ENCODE peak calls at places on chromosomes 16 and 17, in five cellular contexts. M, R, A, I and Y are unnamed samples.

GRCh38 chr16:87246269-87247065 is 70.7 kb downstream of the C16orf95 start:
- DNase-seq in R (no peak), A (no peak), I (no peak), M (no peak), Y (no peak)

GRCh38 chr16:4327782-4328579 is 12.1 kb downstream of the GLIS2 start:
- DNase-seq in R (no peak), I (peak; percentile 95), M (peak; percentile 84), A (peak; percentile 49), Y (no peak)

GRCh38 chr17:83064732-83065659 is 14.4 kb upstream of the METRNL start:
- DNase-seq in I (no peak), M (no peak), A (peak; percentile 26), R (no peak), Y (no peak)

GRCh38 chr16:66524601-66525164 is 25.2 kb downstream of the TK2 start:
- DNase-seq in I (no peak), R (no peak), M (no peak), A (peak; percentile 52), Y (peak; percentile 85)

GRCh38 chr17:75430159-75430748 is 24.8 kb upstream of the GRB2 start:
- DNase-seq in R (peak; percentile 90), A (no peak), M (peak; percentile 47), I (no peak), Y (no peak)

GRCh38 chr16:22192261-22193133 is 13.6 kb upstream of the EEF2K start:
- DNase-seq in M (no peak), I (no peak), R (no peak), A (peak; percentile 57), Y (peak; percentile 85)

GRCh38 chr16:9929313-9929712 is 252.9 kb downstream of the GRIN2A start:
- DNase-seq in I (no peak), M (no peak), A (no peak), R (no peak), Y (peak; percentile 52)

GRCh38 chr17:55962931-55963378 is 190.3 kb upstream of the ANKFN1 start:
- DNase-seq in M (no peak), A (no peak), R (no peak), I (no peak), Y (no peak)

GRCh38 chr17:40720904-40721303 is 17.4 kb upstream of the KRT24 start:
- DNase-seq in I (no peak), A (no peak), M (no peak), R (no peak), Y (no peak)

GRCh38 chr16:77169650-77170236 is 21.2 kb upstream of the MON1B start:
- DNase-seq in R (peak; percentile 61), A (peak; percentile 60), M (peak; percentile 85), I (peak; percentile 45), Y (no peak)

GRCh38 chr17:81867952-81868673 is 3.0 kb downstream of the ARHGDIA start:
- DNase-seq in R (peak; percentile 73), M (no peak), A (no peak), I (peak; percentile 51), Y (no peak)

GRCh38 chr16:88452485-88453216 is 429 bp upstream of the ZFPM1 start:
- DNase-seq in I (peak; percentile 98), R (peak; percentile 95), M (peak; percentile 99), A (peak; percentile 96), Y (peak; percentile 67)

GRCh38 chr16:2830355-2830695 is 222 bp downstream of the ZG16B start:
- DNase-seq in M (no peak), R (no peak), I (no peak), A (no peak), Y (no peak)

GRCh38 chr17:73644145-73645049 is at the start of gene SDK2:
- DNase-seq in I (peak; percentile 85), R (peak; percentile 42), A (no peak), M (peak; percentile 75), Y (no peak)

GRCh38 chr17:81888988-81889595 is 2.3 kb downstream of the ALYREF start:
- DNase-seq in R (no peak), I (no peak), M (no peak), A (no peak), Y (no peak)

GRCh38 chr16:58020628-58021521 is 4.7 kb upstream of the MMP15 start:
- DNase-seq in R (peak; percentile 48), I (peak; percentile 70), M (peak; percentile 86), A (peak; percentile 49), Y (no peak)

GRCh38 chr17:73231363-73231762 is 30.3 kb downstream of the CPSF4L start:
- DNase-seq in I (peak; percentile 54), R (peak; percentile 23), A (no peak), M (no peak), Y (no peak)

GRCh38 chr17:74430706-74431567 is 951 bp upstream of the GPRC5C start:
- DNase-seq in I (peak; percentile 72), M (peak; percentile 78), R (peak; percentile 91), A (peak; percentile 64), Y (peak; percentile 26)

GRCh38 chr17:38578641-38579480 is 26.9 kb downstream of the SRCIN1 start:
- DNase-seq in A (no peak), I (peak; percentile 58), R (no peak), M (no peak), Y (no peak)

GRCh38 chr17:38579934-38580333 is 25.8 kb downstream of the SRCIN1 start:
- DNase-seq in R (peak; percentile 68), M (peak; percentile 83), A (peak; percentile 80), I (peak; percentile 94), Y (no peak)

GRCh38 chr17:38577244-38577643 is 28.5 kb downstream of the SRCIN1 start:
- DNase-seq in R (peak; percentile 45), M (no peak), I (no peak), A (no peak), Y (no peak)

GRCh38 chr17:38577645-38578173 is 28.0 kb downstream of the SRCIN1 start:
- DNase-seq in M (no peak), A (no peak), R (no peak), I (no peak), Y (no peak)

GRCh38 chr17:38578229-38578628 is 27.5 kb downstream of the SRCIN1 start:
- DNase-seq in I (peak; percentile 84), R (no peak), A (no peak), M (no peak), Y (no peak)
- TF ChIP-seq CHD2 in I (no peak), R (no peak), A (no peak), M (no peak), Y (no peak)

GRCh38 chr17:18261659-18262058 is 1.2 kb downstream of the MIEF2 start:
- DNase-seq in I (no peak), M (no peak), A (no peak), R (no peak), Y (no peak)

GRCh38 chr17:18258356-18259038 is at the start of gene FLII:
- DNase-seq in R (peak; percentile 70), A (peak; percentile 64), I (peak; percentile 89), M (peak; percentile 83), Y (no peak)

GRCh38 chr17:18260332-18261145 is at the start of gene MIEF2:
- DNase-seq in A (peak; percentile 88), M (peak; percentile 91), R (peak; percentile 96), I (peak; percentile 98), Y (peak; percentile 80)

GRCh38 chr17:18261146-18261515 is 669 bp downstream of the MIEF2 start:
- DNase-seq in I (peak; percentile 60), M (peak; percentile 64), A (peak; percentile 49), R (peak; percentile 64), Y (no peak)

GRCh38 chr17:18259621-18260331 is 686 bp upstream of the MIEF2 start:
- DNase-seq in I (peak; percentile 32), R (peak; percentile 69), M (no peak), A (no peak), Y (no peak)
- H3K27ac ChIP-seq in I (no peak overlapping the region), R (peak overlapping the region; percentile 91), M (no peak overlapping the region), A (peak overlapping the region; percentile 50), Y (peak overlapping the region; percentile 82)

DNA sequence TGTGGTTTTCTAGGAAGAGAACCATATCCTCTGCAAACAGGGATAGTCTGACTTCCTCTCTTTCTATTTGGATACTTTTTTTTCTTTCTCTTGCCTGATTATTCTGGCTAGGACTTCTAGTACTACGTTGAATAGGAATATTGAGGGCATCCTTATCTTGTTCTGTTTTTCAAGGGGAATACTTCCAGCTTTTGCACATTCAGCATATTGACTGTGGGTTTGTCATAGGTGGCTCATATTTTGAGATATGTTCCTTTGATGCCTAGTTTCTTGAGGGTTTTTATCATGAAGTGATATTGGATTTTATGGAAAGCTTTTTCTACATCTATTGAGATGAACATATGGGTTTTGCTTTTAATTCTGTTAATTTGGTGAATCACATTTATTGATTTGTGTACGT is 269.8 kb downstream of the MAP2K6 start:
- DNase-seq in M (no peak), A (no peak), I (no peak), R (no peak), Y (no peak)
- TF ChIP-seq RAD21 in M (no peak), A (no peak), I (no peak), R (no peak), Y (no peak)

DNA sequence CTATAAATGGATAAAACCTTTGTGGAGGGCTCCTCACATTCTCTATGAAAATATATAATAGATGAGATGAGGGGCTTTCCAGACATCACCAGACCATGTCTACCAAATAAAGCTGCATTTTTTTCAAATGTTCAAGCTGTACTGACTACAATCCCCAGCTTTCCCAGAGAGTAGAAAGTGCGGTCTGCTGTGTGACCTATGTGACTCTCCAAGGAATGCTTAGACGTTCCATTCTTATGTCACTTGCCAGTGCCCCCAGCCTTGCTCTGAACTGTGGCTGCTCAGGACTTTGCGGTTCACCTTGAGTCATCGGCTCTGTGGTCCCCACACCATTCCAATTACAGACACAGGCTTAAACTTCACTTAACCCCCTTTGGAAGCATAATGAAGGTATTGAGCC is 47.8 kb upstream of the SCNN1B start:
- DNase-seq in R (no peak), I (no peak), M (no peak), A (peak; percentile 13), Y (no peak)
- TF ChIP-seq CHD2 in R (no peak), I (no peak), M (no peak), A (no peak), Y (no peak)

GRCh38 chr17:10072556-10072955 is 125.8 kb downstream of the GAS7 start:
- DNase-seq in R (no peak), M (no peak), A (no peak), I (no peak), Y (no peak)
- H3K27ac ChIP-seq in R (no peak overlapping the region), M (no peak overlapping the region), A (no peak overlapping the region), I (no peak overlapping the region), Y (no peak overlapping the region)